ENCODE peak calls at places on chromosome 18, in four cellular contexts. One of them, this sample, is unnamed.
A peak's percentile ranks its signal among the peaks of the same experiment; 100 is the strongest.

GRCh38 chr18:39604836-39605235 is 2039.2 kb upstream of the CELF4 start:
- DNase-seq in adrenal gland: no peak
- DNase-seq in body of pancreas: no peak
- DNase-seq in mammary epithelial cell: peak; percentile 27
- DNase-seq in this sample: no peak

GRCh38 chr18:67425724-67426123 is 90.8 kb downstream of the DSEL start:
- DNase-seq in adrenal gland: no peak
- DNase-seq in body of pancreas: no peak
- DNase-seq in mammary epithelial cell: peak; percentile 97
- DNase-seq in this sample: no peak

GRCh38 chr18:43869451-43870008 is 592.2 kb upstream of the SYT4 start:
- DNase-seq in adrenal gland: no peak
- DNase-seq in body of pancreas: no peak
- DNase-seq in mammary epithelial cell: no peak
- DNase-seq in this sample: no peak

GRCh38 chr18:79935499-79935898 is 16.0 kb downstream of the SLC66A2 start:
- DNase-seq in adrenal gland: peak; percentile 2
- DNase-seq in body of pancreas: no peak
- DNase-seq in mammary epithelial cell: no peak
- DNase-seq in this sample: no peak

GRCh38 chr18:44803019-44803650 is 122.4 kb downstream of the SETBP1 start:
- DNase-seq in adrenal gland: no peak
- DNase-seq in body of pancreas: peak; percentile 77
- DNase-seq in mammary epithelial cell: no peak
- DNase-seq in this sample: no peak

GRCh38 chr18:5393779-5394178 is 98.3 kb upstream of the ZBTB14 start:
- DNase-seq in adrenal gland: no peak
- DNase-seq in body of pancreas: no peak
- DNase-seq in mammary epithelial cell: no peak
- DNase-seq in this sample: no peak

GRCh38 chr18:68956650-68957049 is 158.8 kb downstream of the CCDC102B start:
- DNase-seq in adrenal gland: no peak
- DNase-seq in body of pancreas: no peak
- DNase-seq in mammary epithelial cell: no peak
- DNase-seq in this sample: no peak

GRCh38 chr18:75247041-75247551 is 36.5 kb downstream of the TSHZ1 start:
- DNase-seq in adrenal gland: no peak
- DNase-seq in body of pancreas: no peak
- DNase-seq in mammary epithelial cell: peak; percentile 28
- DNase-seq in this sample: no peak

GRCh38 chr18:74288730-74289129 is 3.0 kb downstream of the CYB5A start:
- DNase-seq in adrenal gland: no peak
- DNase-seq in body of pancreas: no peak
- DNase-seq in mammary epithelial cell: no peak
- DNase-seq in this sample: no peak

GRCh38 chr18:72470391-72470790 is 73.8 kb downstream of the CBLN2 start:
- DNase-seq in adrenal gland: no peak
- DNase-seq in body of pancreas: no peak
- DNase-seq in mammary epithelial cell: no peak
- DNase-seq in this sample: no peak

GRCh38 chr18:61554946-61555361 is 221.7 kb downstream of the CDH20 start:
- DNase-seq in adrenal gland: no peak
- DNase-seq in body of pancreas: no peak
- DNase-seq in mammary epithelial cell: peak; percentile 38
- DNase-seq in this sample: no peak

GRCh38 chr18:78980777-78981651 is 1.4 kb downstream of the SALL3 start:
- DNase-seq in adrenal gland: no peak
- DNase-seq in body of pancreas: no peak
- DNase-seq in mammary epithelial cell: no peak
- DNase-seq in this sample: no peak

GRCh38 chr18:8040021-8040420 is 472.9 kb downstream of the PTPRM start:
- DNase-seq in adrenal gland: no peak
- DNase-seq in body of pancreas: no peak
- DNase-seq in mammary epithelial cell: no peak
- DNase-seq in this sample: no peak

GRCh38 chr18:73933666-73934065 is 214.0 kb downstream of the FBXO15 start:
- DNase-seq in adrenal gland: no peak
- DNase-seq in body of pancreas: no peak
- DNase-seq in mammary epithelial cell: no peak
- DNase-seq in this sample: no peak

GRCh38 chr18:35474884-35475283 is 22.9 kb downstream of the INO80C start:
- DNase-seq in adrenal gland: no peak
- DNase-seq in body of pancreas: no peak
- DNase-seq in mammary epithelial cell: no peak
- DNase-seq in this sample: no peak

GRCh38 chr18:31302991-31303390 is 15.0 kb upstream of the DSG1 start:
- DNase-seq in adrenal gland: no peak
- DNase-seq in body of pancreas: no peak
- DNase-seq in mammary epithelial cell: peak; percentile 83
- DNase-seq in this sample: no peak

GRCh38 chr18:57803119-57803969 is at the start of gene ATP8B1:
- DNase-seq in adrenal gland: peak; percentile 84
- DNase-seq in body of pancreas: peak; percentile 99
- DNase-seq in mammary epithelial cell: peak; percentile 94
- DNase-seq in this sample: peak; percentile 99
- H3K27me3 ChIP-seq in adrenal gland: no peaks in the 10 kb centered on the region
- H3K27me3 ChIP-seq in body of pancreas: no peaks in the 10 kb centered on the region
- H3K27me3 ChIP-seq in mammary epithelial cell: no peaks in the 10 kb centered on the region
- H3K27me3 ChIP-seq in this sample: no peaks in the 10 kb centered on the region

GRCh38 chr18:47928466-47928865 is 2.0 kb downstream of the SMAD2 start:
- DNase-seq in adrenal gland: no peak
- DNase-seq in body of pancreas: no peak
- DNase-seq in mammary epithelial cell: peak; percentile 88
- DNase-seq in this sample: no peak
- H3K4me1 ChIP-seq in adrenal gland: peaks cover 25% of the 10 kb centered on the region
- H3K4me1 ChIP-seq in body of pancreas: peaks cover 58% of the 10 kb centered on the region
- H3K4me1 ChIP-seq in mammary epithelial cell: peaks cover 15% of the 10 kb centered on the region
- H3K4me1 ChIP-seq in this sample: peaks cover 42% of the 10 kb centered on the region

DNA sequence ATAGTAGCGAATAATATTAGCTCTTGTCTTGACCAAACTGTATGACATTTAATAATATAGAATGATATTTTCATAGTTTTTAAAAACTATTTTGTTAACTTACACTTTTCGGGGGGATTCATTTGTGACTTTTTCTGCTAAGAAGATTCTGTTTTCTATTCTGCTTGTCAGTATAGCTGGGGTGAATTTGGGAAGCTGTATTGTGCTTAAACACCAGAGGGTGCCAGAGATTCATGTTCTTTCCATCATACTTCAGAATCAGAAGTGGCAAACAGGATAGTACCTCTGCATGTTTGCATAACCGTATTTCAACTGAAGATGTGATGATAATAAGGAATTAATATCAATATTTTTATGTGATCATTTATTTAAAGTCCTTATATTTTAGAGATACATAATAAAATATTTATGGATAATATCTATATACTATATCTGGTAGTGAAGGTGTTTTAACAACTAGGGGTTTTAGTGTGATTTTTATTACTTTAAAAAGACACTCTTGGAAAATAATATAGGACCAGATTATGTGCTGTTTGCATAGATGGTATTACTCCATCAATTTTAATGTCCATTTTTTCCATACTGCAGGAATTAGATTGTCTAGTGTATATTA is 81.0 kb downstream of the TAF4B start:
- DNase-seq in adrenal gland: peak; percentile 29
- DNase-seq in body of pancreas: no peak
- DNase-seq in mammary epithelial cell: peak; percentile 45
- DNase-seq in this sample: peak; percentile 8
- TF ChIP-seq CTCF in adrenal gland: peak; percentile 76
- TF ChIP-seq CTCF in body of pancreas: peak; percentile 34
- TF ChIP-seq CTCF in mammary epithelial cell: peak; percentile 66
- TF ChIP-seq CTCF in this sample: no peak

GRCh38 chr18:37486848-37487247 is 78.8 kb downstream of the CELF4 start:
- DNase-seq in adrenal gland: no peak
- DNase-seq in body of pancreas: no peak
- DNase-seq in mammary epithelial cell: no peak
- DNase-seq in this sample: no peak
- H3K27me3 ChIP-seq in adrenal gland: peaks cover 4% of the 10 kb centered on the region
- H3K27me3 ChIP-seq in body of pancreas: peaks cover 4% of the 10 kb centered on the region
- H3K27me3 ChIP-seq in mammary epithelial cell: peaks cover 11% of the 10 kb centered on the region
- H3K27me3 ChIP-seq in this sample: peaks cover 3% of the 10 kb centered on the region

DNA sequence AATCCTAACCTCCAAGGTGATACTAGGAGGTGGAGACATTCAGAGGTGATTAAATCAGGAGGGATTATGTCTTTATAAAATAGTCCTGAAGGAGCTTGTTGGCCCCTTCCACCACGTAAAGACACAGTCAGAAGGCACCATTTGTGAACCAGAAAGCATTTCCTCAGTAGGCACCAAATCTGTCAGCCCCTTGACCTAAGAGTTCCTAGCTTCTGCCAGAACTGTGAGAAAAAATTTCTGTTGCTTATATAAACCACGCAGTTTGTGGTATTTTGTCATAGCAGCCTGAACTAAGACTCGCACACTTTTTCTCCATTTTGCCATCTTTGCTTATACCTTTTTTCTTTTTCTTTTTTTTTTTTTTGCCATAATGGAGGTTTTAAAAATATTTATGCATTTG is 18.6 kb upstream of the NARS1 start:
- DNase-seq in adrenal gland: no peak
- DNase-seq in body of pancreas: no peak
- DNase-seq in mammary epithelial cell: no peak
- DNase-seq in this sample: no peak
- H3K4me1 ChIP-seq in adrenal gland: no peaks in the 10 kb centered on the region
- H3K4me1 ChIP-seq in body of pancreas: no peaks in the 10 kb centered on the region
- H3K4me1 ChIP-seq in mammary epithelial cell: no peaks in the 10 kb centered on the region
- H3K4me1 ChIP-seq in this sample: no peaks in the 10 kb centered on the region